ENCODE peak calls at places on chromosomes 7 and 10, in five cellular contexts. One of them, this sample, is unnamed.
A peak's percentile ranks its signal among the peaks of the same experiment; 100 is the strongest.

GRCh38 chr7:151903249-151904032 is 26.5 kb upstream of the PRKAG2 start:
- DNase-seq in GM03348: no peak
- DNase-seq in NAMALWA: no peak
- DNase-seq in stimulated activated naive CD8-positive, alpha-beta T cell treated with anti-CD3 and anti-CD28 coated beads, Interleukin-15, Interleukin-2, amounts not matched to agents 100 U/mL and 50 U/mL, for 24 hours: no peak
- DNase-seq in lower lobe of right lung: no peak
- DNase-seq in this sample: no peak

GRCh38 chr7:25750738-25751529 is 401.1 kb upstream of the NFE2L3 start:
- DNase-seq in GM03348: no peak
- DNase-seq in NAMALWA: no peak
- DNase-seq in stimulated activated naive CD8-positive, alpha-beta T cell treated with anti-CD3 and anti-CD28 coated beads, Interleukin-15, Interleukin-2, amounts not matched to agents 100 U/mL and 50 U/mL, for 24 hours: no peak
- DNase-seq in lower lobe of right lung: no peak
- DNase-seq in this sample: no peak

GRCh38 chr10:78316451-78316931 is 282.8 kb downstream of the RPS24 start:
- DNase-seq in GM03348: peak; percentile 65
- DNase-seq in NAMALWA: no peak
- DNase-seq in stimulated activated naive CD8-positive, alpha-beta T cell treated with anti-CD3 and anti-CD28 coated beads, Interleukin-15, Interleukin-2, amounts not matched to agents 100 U/mL and 50 U/mL, for 24 hours: no peak
- DNase-seq in lower lobe of right lung: no peak
- DNase-seq in this sample: no peak

GRCh38 chr7:112079671-112080070 is 126.5 kb downstream of the DOCK4 start:
- DNase-seq in GM03348: no peak
- DNase-seq in NAMALWA: peak; percentile 51
- DNase-seq in stimulated activated naive CD8-positive, alpha-beta T cell treated with anti-CD3 and anti-CD28 coated beads, Interleukin-15, Interleukin-2, amounts not matched to agents 100 U/mL and 50 U/mL, for 24 hours: no peak
- DNase-seq in lower lobe of right lung: no peak
- DNase-seq in this sample: peak; percentile 7

GRCh38 chr7:108592633-108593277 is 23.1 kb downstream of the DNAJB9 start:
- DNase-seq in GM03348: no peak
- DNase-seq in NAMALWA: no peak
- DNase-seq in stimulated activated naive CD8-positive, alpha-beta T cell treated with anti-CD3 and anti-CD28 coated beads, Interleukin-15, Interleukin-2, amounts not matched to agents 100 U/mL and 50 U/mL, for 24 hours: no peak
- DNase-seq in lower lobe of right lung: no peak
- DNase-seq in this sample: peak; percentile 21

GRCh38 chr10:60549686-60550085 is 160.0 kb upstream of the ANK3 start:
- DNase-seq in GM03348: no peak
- DNase-seq in NAMALWA: peak; percentile 52
- DNase-seq in stimulated activated naive CD8-positive, alpha-beta T cell treated with anti-CD3 and anti-CD28 coated beads, Interleukin-15, Interleukin-2, amounts not matched to agents 100 U/mL and 50 U/mL, for 24 hours: no peak
- DNase-seq in lower lobe of right lung: no peak
- DNase-seq in this sample: peak; percentile 64

GRCh38 chr7:44116087-44116788 is 7.1 kb downstream of the POLD2 start:
- DNase-seq in GM03348: no peak
- DNase-seq in NAMALWA: no peak
- DNase-seq in stimulated activated naive CD8-positive, alpha-beta T cell treated with anti-CD3 and anti-CD28 coated beads, Interleukin-15, Interleukin-2, amounts not matched to agents 100 U/mL and 50 U/mL, for 24 hours: no peak
- DNase-seq in lower lobe of right lung: no peak
- DNase-seq in this sample: no peak

GRCh38 chr10:128220011-128220410 is 93.8 kb upstream of the MKI67 start:
- DNase-seq in GM03348: no peak
- DNase-seq in NAMALWA: no peak
- DNase-seq in stimulated activated naive CD8-positive, alpha-beta T cell treated with anti-CD3 and anti-CD28 coated beads, Interleukin-15, Interleukin-2, amounts not matched to agents 100 U/mL and 50 U/mL, for 24 hours: no peak
- DNase-seq in lower lobe of right lung: no peak
- DNase-seq in this sample: no peak

GRCh38 chr10:43188702-43189101 is 50.5 kb downstream of the CSGALNACT2 start:
- DNase-seq in GM03348: peak; percentile 67
- DNase-seq in NAMALWA: no peak
- DNase-seq in stimulated activated naive CD8-positive, alpha-beta T cell treated with anti-CD3 and anti-CD28 coated beads, Interleukin-15, Interleukin-2, amounts not matched to agents 100 U/mL and 50 U/mL, for 24 hours: no peak
- DNase-seq in lower lobe of right lung: no peak
- DNase-seq in this sample: no peak

GRCh38 chr7:4753610-4754432 is 21.6 kb upstream of the AP5Z1 start:
- DNase-seq in GM03348: peak; percentile 73
- DNase-seq in NAMALWA: peak; percentile 71
- DNase-seq in stimulated activated naive CD8-positive, alpha-beta T cell treated with anti-CD3 and anti-CD28 coated beads, Interleukin-15, Interleukin-2, amounts not matched to agents 100 U/mL and 50 U/mL, for 24 hours: peak; percentile 92
- DNase-seq in lower lobe of right lung: peak; percentile 92
- DNase-seq in this sample: peak; percentile 47

GRCh38 chr7:16851829-16852228 is 30.0 kb downstream of the AGR3 start:
- DNase-seq in GM03348: no peak
- DNase-seq in NAMALWA: peak; percentile 13
- DNase-seq in stimulated activated naive CD8-positive, alpha-beta T cell treated with anti-CD3 and anti-CD28 coated beads, Interleukin-15, Interleukin-2, amounts not matched to agents 100 U/mL and 50 U/mL, for 24 hours: no peak
- DNase-seq in lower lobe of right lung: no peak
- DNase-seq in this sample: peak; percentile 19

GRCh38 chr10:91434041-91434440 is 23.9 kb downstream of the HECTD2 start:
- DNase-seq in GM03348: no peak
- DNase-seq in NAMALWA: no peak
- DNase-seq in stimulated activated naive CD8-positive, alpha-beta T cell treated with anti-CD3 and anti-CD28 coated beads, Interleukin-15, Interleukin-2, amounts not matched to agents 100 U/mL and 50 U/mL, for 24 hours: no peak
- DNase-seq in lower lobe of right lung: no peak
- DNase-seq in this sample: no peak

GRCh38 chr7:40329601-40330153 is 194.9 kb downstream of the SUGCT start:
- DNase-seq in GM03348: peak; percentile 67
- DNase-seq in NAMALWA: peak; percentile 77
- DNase-seq in stimulated activated naive CD8-positive, alpha-beta T cell treated with anti-CD3 and anti-CD28 coated beads, Interleukin-15, Interleukin-2, amounts not matched to agents 100 U/mL and 50 U/mL, for 24 hours: no peak
- DNase-seq in lower lobe of right lung: no peak
- DNase-seq in this sample: peak; percentile 54

GRCh38 chr10:113099431-113100298 is 149.6 kb downstream of the TCF7L2 start:
- DNase-seq in GM03348: peak; percentile 13
- DNase-seq in NAMALWA: no peak
- DNase-seq in stimulated activated naive CD8-positive, alpha-beta T cell treated with anti-CD3 and anti-CD28 coated beads, Interleukin-15, Interleukin-2, amounts not matched to agents 100 U/mL and 50 U/mL, for 24 hours: no peak
- DNase-seq in lower lobe of right lung: peak; percentile 52
- DNase-seq in this sample: no peak

GRCh38 chr10:72322280-72323058 is 32.2 kb downstream of the DNAJB12 start:
- DNase-seq in GM03348: no peak
- DNase-seq in NAMALWA: no peak
- DNase-seq in stimulated activated naive CD8-positive, alpha-beta T cell treated with anti-CD3 and anti-CD28 coated beads, Interleukin-15, Interleukin-2, amounts not matched to agents 100 U/mL and 50 U/mL, for 24 hours: peak; percentile 66
- DNase-seq in lower lobe of right lung: no peak
- DNase-seq in this sample: no peak

GRCh38 chr7:95317546-95317945 is 6.8 kb downstream of the PON1 start:
- DNase-seq in GM03348: no peak
- DNase-seq in NAMALWA: no peak
- DNase-seq in stimulated activated naive CD8-positive, alpha-beta T cell treated with anti-CD3 and anti-CD28 coated beads, Interleukin-15, Interleukin-2, amounts not matched to agents 100 U/mL and 50 U/mL, for 24 hours: no peak
- DNase-seq in lower lobe of right lung: no peak
- DNase-seq in this sample: peak; percentile 99

This sample was measured in OCI-M1.